ENCODE peak calls at places on chromosomes 3 and 15, in ten cellular contexts. V is Peyer's patch, R is left lung, S is GM06990, I is heart left ventricle, D is fibroblast of mammary gland, E is NB4, F is neural crest cell, U is fibroblast of pulmonary artery, Y is transverse colon. N is an unnamed sample.

GRCh38 chr3:15450611-15451467 is 23.4 kb downstream of the EAF1 start:
- DNase-seq in V (no peak), F (no peak), R (no peak), E (no peak), Y (no peak), U (no peak), I (no peak), D (no peak), S (no peak), N (no peak)

GRCh38 chr3:180018588-180018987 is 18.1 kb downstream of the PEX5L start:
- DNase-seq in Y (no peak), S (no peak), I (no peak), D (no peak), F (no peak), E (no peak), V (no peak), R (no peak), U (no peak), N (peak)

GRCh38 chr3:192841428-192841827 is 76.2 kb downstream of the MB21D2 start:
- DNase-seq in V (peak), I (no peak), F (no peak), S (no peak), R (no peak), E (no peak), D (no peak), Y (no peak), U (no peak), N (no peak)

GRCh38 chr3:161475905-161476304 is 20.7 kb upstream of the OTOL1 start:
- DNase-seq in D (peak), V (no peak), U (peak), I (no peak), F (no peak), E (no peak), R (no peak), S (no peak), Y (no peak), N (no peak)

GRCh38 chr3:81352867-81353266 is 408.6 kb downstream of the GBE1 start:
- DNase-seq in F (no peak), Y (no peak), S (no peak), V (no peak), D (peak), R (no peak), I (peak), E (peak), U (peak), N (no peak)

GRCh38 chr3:152430223-152431002 is 161.7 kb downstream of the MBNL1 start:
- DNase-seq in U (no peak), E (no peak), Y (no peak), D (no peak), F (no peak), S (no peak), V (no peak), I (peak), R (no peak), N (no peak)

GRCh38 chr3:71803248-71803647 is 18.3 kb upstream of the PROK2 start:
- DNase-seq in R (no peak), V (no peak), S (no peak), I (no peak), U (no peak), E (no peak), D (no peak), F (no peak), Y (no peak), N (no peak)

GRCh38 chr15:46394463-46394862 is 759.6 kb downstream of the SQOR start:
- DNase-seq in S (no peak), I (no peak), E (no peak), R (no peak), F (no peak), V (no peak), U (no peak), D (no peak), Y (no peak), N (no peak)

GRCh38 chr3:108412351-108412750 is 98.0 kb downstream of the MYH15 start:
- DNase-seq in S (no peak), I (no peak), Y (no peak), U (no peak), V (no peak), R (no peak), F (no peak), E (no peak), D (no peak), N (no peak)

GRCh38 chr3:126781889-126782491 is 78.0 kb downstream of the CHCHD6 start:
- DNase-seq in D (peak), U (peak), F (no peak), E (no peak), V (no peak), R (no peak), Y (no peak), I (peak), S (no peak), N (no peak)

GRCh38 chr3:194042947-194043346 is 93.0 kb upstream of the HES1 start:
- DNase-seq in R (no peak), D (peak), Y (no peak), V (no peak), E (no peak), F (no peak), I (no peak), S (no peak), U (peak), N (no peak)

GRCh38 chr3:43624619-43625305 is 3.0 kb upstream of the ANO10 start:
- DNase-seq in R (no peak), V (no peak), Y (no peak), I (no peak), D (no peak), U (no peak), E (no peak), S (no peak), F (no peak), N (no peak)

GRCh38 chr3:43619593-43619992 is 2.2 kb downstream of the ANO10 start:
- DNase-seq in D (no peak), F (no peak), Y (no peak), U (no peak), E (no peak), S (no peak), R (no peak), V (no peak), I (no peak), N (no peak)

GRCh38 chr3:43620953-43621405 is 832 bp downstream of the ANO10 start:
- DNase-seq in V (no peak), Y (no peak), U (peak), D (no peak), F (no peak), S (no peak), E (no peak), I (no peak), R (no peak), N (no peak)

GRCh38 chr3:43621406-43621973 is 321 bp downstream of the ANO10 start:
- DNase-seq in Y (peak), R (peak), E (no peak), I (peak), D (no peak), F (peak), V (peak), U (no peak), S (no peak), N (no peak)

DNA sequence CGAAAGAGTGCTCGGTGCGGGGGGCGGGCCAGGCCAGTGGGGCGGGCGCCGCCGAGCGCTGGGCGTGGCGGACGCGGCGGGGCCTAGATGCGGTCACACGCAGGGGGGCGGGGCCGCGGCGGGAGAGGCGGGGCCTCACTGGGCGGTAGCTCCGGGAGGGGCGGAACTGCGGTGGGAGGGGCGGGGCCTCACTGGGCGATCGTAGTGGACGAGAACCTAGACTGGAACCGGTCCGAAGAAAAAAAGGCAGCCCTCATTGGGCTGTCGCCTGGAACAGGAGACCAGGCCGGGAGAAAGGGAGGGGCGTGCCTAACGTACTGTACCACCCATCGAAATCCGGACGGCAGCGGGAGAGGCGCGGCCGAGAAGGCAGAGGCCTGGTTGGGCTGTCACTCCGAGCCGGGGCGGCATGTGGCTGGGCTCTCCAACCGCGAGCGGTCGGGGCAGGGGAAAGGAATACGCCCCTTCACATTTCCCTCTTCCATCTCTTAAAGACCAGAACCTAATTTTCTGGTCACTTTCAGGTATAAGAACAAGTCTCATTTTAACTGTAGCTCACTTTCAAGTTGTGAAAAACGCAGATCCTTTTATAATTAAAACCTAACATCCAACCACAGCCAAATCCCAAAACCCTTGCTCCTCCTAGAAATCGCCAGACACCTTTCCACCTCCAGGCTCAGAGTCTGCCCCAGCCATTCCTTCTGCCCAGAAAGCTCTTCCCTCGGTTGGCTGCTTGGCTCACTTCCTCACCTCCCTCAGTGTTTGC is at the start of gene ANO10:
- DNase-seq in U (peak), D (peak), E (peak), V (peak), Y (peak), S (peak), F (peak), R (peak), I (peak), N (peak)
- TF ChIP-seq CTCF in U (no peak), D (no peak), E (no peak), V (no peak), Y (no peak), S (no peak), F (no peak), R (no peak), I (no peak), N (no peak)

GRCh38 chr3:13500133-13500885 is 20.2 kb downstream of the HDAC11 start:
- DNase-seq in S (no peak), F (peak), I (no peak), D (no peak), Y (no peak), R (no peak), V (no peak), U (peak), E (no peak), N (peak)
- TF ChIP-seq CTCF in S (peak), F (peak), I (peak), D (peak), Y (peak), R (peak), V (no peak), U (peak), E (peak), N (peak)

GRCh38 chr3:61299981-61300380 is 48.7 kb upstream of the FHIT start:
- DNase-seq in V (no peak), S (no peak), D (no peak), E (no peak), Y (no peak), U (no peak), F (no peak), R (no peak), I (no peak), N (no peak)

DNA sequence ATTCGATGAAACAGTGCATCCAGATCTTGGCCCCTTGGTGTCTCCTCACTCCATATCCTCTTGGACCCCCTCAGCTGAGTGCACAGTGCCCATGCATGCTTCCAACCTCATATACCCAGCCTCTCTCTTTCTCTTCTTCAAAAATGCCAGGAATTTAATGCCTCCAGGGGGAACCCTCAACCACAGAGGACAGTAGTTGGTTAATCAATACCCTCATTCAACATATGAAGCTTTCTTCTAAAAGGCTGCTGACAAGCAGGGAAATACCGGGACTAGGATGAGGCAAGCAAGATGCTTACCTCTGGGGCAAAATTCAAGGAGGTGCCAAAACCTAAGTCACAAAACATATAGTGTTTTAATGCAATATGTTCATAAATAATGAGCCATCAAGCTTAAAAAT is 48.1 kb upstream of the FHIT start:
- DNase-seq in U (no peak), I (no peak), V (no peak), S (no peak), R (no peak), Y (no peak), E (no peak), D (no peak), F (no peak), N (no peak)
- TF ChIP-seq CTCF in U (no peak), I (no peak), V (no peak), S (no peak), R (no peak), Y (no peak), E (no peak), D (no peak), F (no peak), N (no peak)

DNA sequence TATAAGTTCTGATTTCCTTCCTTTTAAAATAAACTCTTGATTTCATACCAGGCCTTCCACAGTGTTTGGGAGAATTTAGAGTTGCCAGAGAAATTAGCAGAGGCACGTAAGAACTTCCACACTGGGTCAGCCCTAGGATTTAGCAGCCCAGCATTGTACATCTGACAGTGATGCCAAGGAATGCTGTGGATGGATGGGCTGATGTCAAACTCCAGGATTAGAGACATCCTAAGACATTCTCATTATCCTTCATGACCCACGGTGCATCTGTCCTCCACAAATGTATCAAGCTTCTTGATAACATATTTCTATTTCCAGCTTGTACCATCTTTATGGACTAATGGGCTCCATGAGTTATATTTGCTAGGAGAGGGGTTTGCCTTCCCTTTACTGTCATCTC is 8.0 kb upstream of the TPM1 start:
- DNase-seq in D (no peak), Y (no peak), V (no peak), U (no peak), E (no peak), S (no peak), R (no peak), I (no peak), F (no peak), N (no peak)
- TF ChIP-seq CTCF in D (no peak), Y (no peak), V (no peak), U (no peak), E (no peak), S (no peak), R (no peak), I (no peak), F (no peak), N (no peak)

GRCh38 chr15:65945616-65946015 is 76.3 kb downstream of the RAB11A start:
- DNase-seq in R (no peak), S (no peak), U (no peak), E (peak), V (no peak), Y (no peak), I (no peak), D (no peak), F (no peak), N (no peak)
- TF ChIP-seq CTCF in R (no peak), S (peak), U (no peak), E (peak), V (no peak), Y (no peak), I (no peak), D (no peak), F (no peak), N (no peak)

GRCh38 chr3:183218826-183219225 is 34.2 kb upstream of the B3GNT5 start:
- DNase-seq in R (no peak), Y (no peak), E (no peak), D (no peak), S (no peak), V (no peak), I (no peak), U (no peak), F (no peak), N (no peak)
- TF ChIP-seq CTCF in R (no peak), Y (no peak), E (no peak), D (no peak), S (no peak), V (no peak), I (no peak), U (no peak), F (no peak), N (no peak)

GRCh38 chr3:139780603-139781002 is 102.8 kb upstream of the NMNAT3 start:
- DNase-seq in Y (no peak), I (no peak), D (no peak), S (no peak), F (no peak), R (no peak), U (no peak), V (no peak), E (no peak), N (no peak)
- TF ChIP-seq CTCF in Y (no peak), I (no peak), D (no peak), S (no peak), F (no peak), R (no peak), U (no peak), V (no peak), E (no peak), N (no peak)

GRCh38 chr15:65595960-65596359 is 15.0 kb downstream of the INTS14 start:
- DNase-seq in D (peak), R (no peak), F (peak), E (peak), I (no peak), Y (no peak), V (no peak), S (no peak), U (peak), N (no peak)
- TF ChIP-seq CTCF in D (peak), R (no peak), F (peak), E (peak), I (peak), Y (no peak), V (no peak), S (peak), U (peak), N (peak)

GRCh38 chr15:66945286-66945685 is 120.1 kb upstream of the SMAD3 start:
- DNase-seq in I (no peak), F (no peak), U (no peak), R (no peak), S (no peak), E (no peak), D (no peak), V (no peak), Y (no peak), N (no peak)
- TF ChIP-seq CTCF in I (no peak), F (no peak), U (no peak), R (no peak), S (no peak), E (no peak), D (no peak), V (no peak), Y (no peak), N (no peak)

N was measured in GM10248.